ENCODE peak calls at places on chromosome 6, in nine cellular contexts. K, H, Z, C, J, V, Y, G and S are unnamed samples. For H3K4me1, the result is how much of the 10 kb centered on the place peaks cover.

GRCh38 chr6:157644043-157644810 is 178.8 kb upstream of the SNX9 start:
- DNase-seq in V (no peak), G (no peak), Z (no peak), J (peak), C (peak), H (no peak), K (no peak), Y (no peak), S (no peak)

GRCh38 chr6:130322673-130323268 is 43.0 kb upstream of the TMEM200A start:
- DNase-seq in K (peak), C (peak), J (no peak), G (peak), H (peak), Z (peak), Y (peak), V (peak), S (no peak)

GRCh38 chr6:89834884-89835792 is 5.5 kb downstream of the CASP8AP2 start:
- DNase-seq in Y (no peak), Z (no peak), G (peak), C (no peak), J (no peak), K (no peak), H (peak), V (no peak), S (no peak)

GRCh38 chr6:83193747-83194582 is 808 bp downstream of the RWDD2A start:
- DNase-seq in K (no peak), V (peak), G (peak), Z (peak), J (peak), Y (peak), C (peak), H (peak), S (peak)

GRCh38 chr6:159595173-159595572 is 97.9 kb downstream of the SOD2 start:
- DNase-seq in Y (no peak), Z (no peak), G (no peak), H (no peak), C (peak), K (no peak), V (no peak), J (no peak), S (no peak)

GRCh38 chr6:53818845-53819609 is 24.2 kb downstream of the LRRC1 start:
- DNase-seq in K (no peak), Z (no peak), Y (no peak), C (no peak), V (no peak), J (no peak), H (no peak), G (no peak), S (no peak)

GRCh38 chr6:56199956-56200355 is 47.4 kb downstream of the COL21A1 start:
- DNase-seq in G (no peak), Z (no peak), J (no peak), V (no peak), K (no peak), C (peak), H (no peak), Y (no peak), S (no peak)

GRCh38 chr6:41036188-41036587 is 2.8 kb downstream of the UNC5CL start:
- DNase-seq in K (peak), H (no peak), Z (no peak), Y (peak), C (no peak), J (no peak), V (no peak), G (no peak), S (no peak)

GRCh38 chr6:155587817-155588216 is 132.2 kb upstream of the NOX3 start:
- DNase-seq in K (no peak), J (no peak), C (no peak), Z (no peak), G (no peak), V (no peak), Y (no peak), H (no peak), S (no peak)

GRCh38 chr6:154606457-154606856 is 96.0 kb upstream of the CNKSR3 start:
- DNase-seq in C (no peak), J (no peak), G (peak), Y (no peak), H (peak), Z (no peak), K (no peak), V (peak), S (no peak)

GRCh38 chr6:163490826-163491577 is 76.5 kb downstream of the QKI start:
- DNase-seq in K (no peak), V (peak), Z (peak), J (peak), Y (no peak), G (peak), C (peak), H (peak), S (peak)

GRCh38 chr6:154504865-154505449 is 5.5 kb downstream of the CNKSR3 start:
- DNase-seq in K (no peak), V (no peak), H (no peak), J (no peak), Y (no peak), C (no peak), G (no peak), Z (no peak), S (no peak)

GRCh38 chr6:168865-169455 is 123.3 kb upstream of the DUSP22 start:
- DNase-seq in K (no peak), G (no peak), J (no peak), Z (no peak), H (peak), Y (peak), V (no peak), C (peak), S (no peak)

GRCh38 chr6:101454106-101454676 is 60.7 kb downstream of the GRIK2 start:
- DNase-seq in G (no peak), Y (no peak), C (no peak), H (no peak), K (no peak), J (no peak), Z (no peak), V (no peak), S (no peak)

GRCh38 chr6:34189806-34190503 is 44.1 kb upstream of the GRM4 start:
- DNase-seq in V (no peak), H (peak), C (no peak), Z (no peak), G (peak), J (no peak), Y (no peak), K (no peak), S (peak)

GRCh38 chr6:31094389-31094881 is 17.9 kb downstream of the C6orf15 start:
- DNase-seq in V (no peak), G (peak), Z (no peak), K (no peak), J (no peak), C (no peak), Y (no peak), H (peak), S (no peak)

GRCh38 chr6:91575032-91575431 is 988.2 kb upstream of the MAP3K7 start:
- DNase-seq in V (no peak), Z (no peak), C (no peak), J (no peak), H (no peak), Y (no peak), K (no peak), G (no peak), S (no peak)

GRCh38 chr6:9851541-9852380 is 563.1 kb downstream of the TFAP2A start:
- DNase-seq in G (no peak), Y (no peak), Z (no peak), C (no peak), K (peak), J (no peak), V (no peak), H (no peak), S (no peak)

GRCh38 chr6:71066153-71066552 is 109.3 kb upstream of the B3GAT2 start:
- DNase-seq in G (no peak), Y (no peak), V (no peak), K (no peak), J (no peak), H (no peak), Z (no peak), C (no peak), S (no peak)

GRCh38 chr6:75204222-75204958 is 1.5 kb downstream of the COL12A1 start:
- DNase-seq in C (peak), H (no peak), K (peak), Y (peak), Z (peak), G (peak), V (peak), J (peak), S (peak)
- H3K4me3 ChIP-seq in C (peak), H (no peak), K (peak), Y (no peak), Z (peak), G (no peak), V (peak), J (peak), S (peak)

GRCh38 chr6:2800552-2801316 is 35.5 kb downstream of the WRNIP1 start:
- DNase-seq in G (no peak), C (no peak), Y (no peak), V (no peak), Z (no peak), K (no peak), H (no peak), J (no peak), S (no peak)
- H3K27ac ChIP-seq in G (no peak), C (no peak), Y (no peak), V (no peak), Z (no peak), K (no peak), H (no peak), J (no peak), S (no peak)

GRCh38 chr6:5671604-5672559 is 334.8 kb downstream of the NRN1 start:
- DNase-seq in Z (peak), C (no peak), H (no peak), V (no peak), Y (no peak), J (peak), K (no peak), G (no peak), S (no peak)

GRCh38 chr6:5673016-5673415 is 333.7 kb downstream of the NRN1 start:
- DNase-seq in V (no peak), H (no peak), G (no peak), C (no peak), J (no peak), Z (no peak), Y (no peak), K (no peak), S (no peak)

GRCh38 chr6:5671162-5671561 is 335.6 kb downstream of the NRN1 start:
- DNase-seq in C (peak), V (peak), Y (peak), J (no peak), H (peak), K (no peak), G (no peak), Z (peak), S (peak)

GRCh38 chr6:5672581-5673011 is 334.1 kb downstream of the NRN1 start:
- DNase-seq in H (no peak), G (no peak), Y (no peak), C (peak), V (no peak), Z (peak), K (no peak), J (peak), S (no peak)

DNA sequence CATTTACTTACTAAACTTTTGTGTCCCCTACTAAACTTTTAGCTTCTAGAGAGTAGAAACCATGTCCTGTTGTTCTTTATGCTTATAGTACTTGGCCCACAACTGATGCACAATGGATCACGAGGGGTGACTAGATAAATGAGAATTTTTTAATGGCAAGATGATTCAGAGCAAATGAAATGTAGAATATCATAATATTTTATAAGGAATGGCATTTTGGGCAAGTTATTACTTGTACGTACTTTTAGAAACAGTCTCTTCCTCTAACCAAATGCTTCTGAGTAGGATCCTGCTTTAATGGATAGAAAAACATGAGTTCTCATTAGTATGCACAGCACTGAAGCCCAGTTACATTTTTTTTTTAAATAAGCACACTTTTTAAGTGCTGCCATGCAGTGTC is 336.3 kb downstream of the NRN1 start:
- DNase-seq in V (no peak), K (no peak), Y (no peak), Z (no peak), C (no peak), H (no peak), G (no peak), J (no peak), S (no peak)
- H3K4me1 ChIP-seq in V (under half), K (under half), Y (under half), Z (under half), C (under half), H (under half), G (half or more), J (under half), S (under half)

DNA sequence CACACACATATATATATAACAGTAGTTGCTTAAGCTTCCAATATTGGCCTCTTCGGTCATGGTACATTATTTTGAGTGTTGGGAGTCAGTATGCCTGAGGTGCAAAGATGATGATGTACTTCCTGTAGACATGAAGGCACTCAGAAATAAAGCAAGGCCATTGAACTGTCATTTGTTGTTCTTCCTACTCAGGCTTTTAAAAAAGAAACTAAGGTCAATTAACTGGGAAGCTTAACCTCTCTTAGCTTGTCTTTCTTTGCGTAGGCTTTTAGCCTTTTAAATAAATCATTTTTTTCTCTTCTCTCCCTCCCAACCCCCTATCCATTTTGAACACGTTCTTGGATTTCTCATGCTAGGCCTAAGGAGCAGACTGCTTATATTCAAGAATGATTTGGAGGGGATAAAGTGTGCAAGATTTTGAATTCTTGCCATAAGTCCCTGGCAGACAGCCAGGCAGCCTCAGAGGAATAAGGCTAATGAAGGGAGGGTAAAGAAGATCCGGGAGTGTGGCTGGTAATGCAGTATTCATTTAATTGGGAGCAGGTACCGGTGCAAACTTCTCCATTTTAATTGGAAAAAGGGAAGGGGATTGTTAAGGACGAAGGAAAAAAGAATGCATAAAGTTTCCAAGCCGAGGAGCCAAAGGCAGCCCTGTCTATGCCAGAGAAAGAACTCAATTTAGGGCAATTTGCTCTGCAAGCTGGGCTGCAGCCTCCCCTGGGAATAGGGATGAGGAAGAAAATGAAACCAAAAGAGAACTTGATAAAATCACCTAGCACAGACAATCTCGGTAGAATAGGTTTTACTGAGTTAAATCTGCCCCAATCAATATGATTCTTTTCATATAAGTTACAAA is 343.8 kb upstream of the MMS22L start:
- DNase-seq in Z (peak), J (no peak), Y (no peak), K (no peak), V (no peak), H (no peak), C (peak), G (no peak), S (no peak)
- H3K4me3 ChIP-seq in Z (no peak), J (peak), Y (no peak), K (peak), V (no peak), H (no peak), C (peak), G (no peak), S (peak)

GRCh38 chr6:36517408-36517807 is 29.9 kb downstream of the STK38 start:
- DNase-seq in K (no peak), C (no peak), Y (no peak), Z (no peak), J (no peak), H (no peak), G (no peak), V (no peak), S (no peak)

GRCh38 chr6:36516559-36516958 is 30.7 kb downstream of the STK38 start:
- DNase-seq in G (no peak), Z (no peak), J (no peak), H (no peak), C (no peak), V (no peak), K (no peak), Y (no peak), S (no peak)

GRCh38 chr6:36515844-36516243 is 31.4 kb downstream of the STK38 start:
- DNase-seq in V (no peak), K (no peak), H (no peak), G (no peak), Z (no peak), Y (no peak), C (no peak), J (no peak), S (no peak)

GRCh38 chr6:36516991-36517390 is 30.3 kb downstream of the STK38 start:
- DNase-seq in H (no peak), Y (no peak), C (no peak), Z (no peak), V (no peak), K (no peak), J (no peak), G (no peak), S (no peak)

DNA sequence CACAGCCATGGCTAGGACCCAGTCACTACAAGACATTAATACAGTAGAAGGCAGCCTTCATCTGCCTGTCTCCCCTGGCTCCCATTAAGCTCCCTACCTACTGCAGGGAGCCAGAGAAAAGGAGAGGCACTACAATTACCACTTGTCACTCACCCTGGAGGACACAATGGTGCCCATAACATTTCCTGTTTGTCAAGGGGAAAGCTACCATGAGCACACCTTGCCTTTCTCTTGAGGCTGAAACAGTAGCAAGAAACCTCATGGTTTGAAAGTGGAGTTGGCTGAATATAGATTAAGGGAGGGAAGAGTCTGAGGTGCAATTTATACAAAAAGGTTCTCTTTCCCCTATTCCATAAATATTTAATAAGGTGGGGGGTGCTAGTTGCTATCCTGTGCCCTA is 27.9 kb downstream of the STK38 start:
- DNase-seq in V (no peak), H (no peak), Z (no peak), C (no peak), G (no peak), Y (no peak), J (no peak), K (no peak), S (no peak)
- H3K27ac ChIP-seq in V (no peak), H (peak), Z (no peak), C (no peak), G (no peak), Y (no peak), J (no peak), K (no peak), S (no peak)

DNA sequence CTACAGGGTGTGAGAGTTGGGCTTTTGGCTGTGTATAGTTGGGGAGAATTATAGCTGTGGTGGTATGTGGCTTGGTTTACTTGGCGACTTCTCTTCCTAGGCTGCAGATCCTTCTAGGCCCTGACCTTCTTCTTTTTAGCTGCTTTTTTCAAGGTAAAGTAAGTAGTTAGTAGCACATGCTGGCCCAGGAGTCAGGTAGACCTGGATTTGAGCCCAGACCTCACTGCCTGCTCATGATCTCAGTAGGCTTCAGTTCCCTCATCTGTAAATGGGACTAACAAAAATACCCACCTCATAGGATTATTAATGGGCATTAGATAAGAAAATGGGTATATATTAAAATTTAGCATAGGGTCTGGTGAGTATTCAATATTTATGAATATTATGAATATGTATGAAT is 17.4 kb upstream of the TMEM217 start:
- DNase-seq in Y (no peak), G (no peak), V (no peak), J (no peak), K (no peak), H (no peak), Z (no peak), C (no peak), S (no peak)
- H3K4me1 ChIP-seq in Y (under half), G (under half), V (under half), J (under half), K (under half), H (under half), Z (under half), C (under half), S (under half)

DNA sequence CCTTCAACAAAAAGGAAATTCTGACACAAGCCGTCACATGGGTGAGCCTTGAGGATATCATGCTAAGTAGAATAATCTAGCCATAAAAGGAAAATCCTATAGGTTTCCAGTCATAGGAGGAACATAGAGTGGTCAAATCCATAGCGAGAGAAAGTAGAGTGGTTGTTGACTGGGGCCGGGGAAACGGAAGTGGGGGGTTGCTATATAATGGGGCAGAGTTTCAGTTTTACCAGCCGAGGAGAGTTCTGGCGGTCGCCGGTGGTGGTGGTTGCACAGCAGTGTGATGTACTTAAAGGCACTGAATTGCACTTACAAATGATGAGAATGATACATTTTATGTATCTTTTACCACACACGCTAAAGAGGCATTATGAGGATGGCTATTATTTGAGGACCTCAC is 4.9 kb downstream of the GPR31 start:
- DNase-seq in J (no peak), Z (no peak), C (no peak), V (no peak), H (no peak), K (no peak), G (peak), Y (no peak), S (no peak)
- H3K4me3 ChIP-seq in J (peak), Z (no peak), C (no peak), V (no peak), H (peak), K (no peak), G (peak), Y (no peak), S (no peak)

DNA sequence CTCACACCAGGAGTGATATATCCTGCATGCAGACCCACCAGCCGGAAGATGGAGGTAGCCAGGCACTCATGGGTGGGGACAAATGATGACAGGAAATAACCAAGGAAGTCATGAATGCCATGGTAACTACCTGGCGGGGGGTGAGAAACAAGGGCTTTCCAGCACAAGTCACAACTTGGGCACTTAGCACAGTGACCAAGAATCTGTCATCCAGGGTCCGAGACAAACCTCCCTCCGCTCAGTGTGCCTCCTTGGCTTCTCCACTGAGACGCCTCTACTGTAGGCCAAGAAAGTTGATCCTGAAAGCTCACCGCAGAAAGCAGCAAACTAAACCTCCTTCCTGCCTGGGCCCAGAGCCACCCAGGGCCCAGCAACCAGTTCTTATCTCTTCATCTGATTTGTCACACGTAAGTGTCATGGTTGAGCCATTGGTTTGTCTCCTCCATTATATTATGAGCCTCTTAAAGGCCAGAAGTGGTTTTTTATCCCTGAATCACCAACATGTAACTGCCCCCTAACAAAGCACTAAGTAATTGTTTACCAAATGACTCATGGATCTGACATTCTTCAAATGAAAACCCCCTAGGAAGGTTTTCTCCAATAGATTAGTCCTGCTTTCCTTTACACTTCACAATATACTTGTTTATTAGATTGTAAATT is 84.3 kb upstream of the TAB2 start:
- DNase-seq in V (no peak), H (peak), J (no peak), C (peak), G (peak), Z (no peak), Y (peak), K (peak), S (no peak)
- H3K27ac ChIP-seq in V (no peak), H (peak), J (no peak), C (no peak), G (peak), Z (no peak), Y (peak), K (peak), S (no peak)

GRCh38 chr6:132746049-132746448 is 11.7 kb downstream of the VNN2 start:
- DNase-seq in G (no peak), H (no peak), V (no peak), K (peak), Z (no peak), C (no peak), Y (no peak), J (no peak), S (no peak)
- H3K4me1 ChIP-seq in G (under half), H (under half), V (under half), K (under half), Z (under half), C (under half), Y (under half), J (under half), S (under half)